ENCODE peak calls at places on chromosomes 12 and 14, in four cellular contexts. One of them, this sample, is unnamed.

GRCh38 chr12:58532855-58533608 is 387.3 kb downstream of the LRIG3 start:
- DNase-seq in mesothelial cell of epicardium: no peak
- DNase-seq in left lung: no peak
- DNase-seq in KG1: no peak
- DNase-seq in this sample: no peak

GRCh38 chr12:96073346-96074336 is 38.3 kb upstream of the LTA4H start:
- DNase-seq in mesothelial cell of epicardium: no peak
- DNase-seq in left lung: no peak
- DNase-seq in KG1: no peak
- DNase-seq in this sample: no peak

GRCh38 chr14:93996130-93996695 is 888 bp upstream of the CCDC197 start:
- DNase-seq in mesothelial cell of epicardium: no peak
- DNase-seq in left lung: no peak
- DNase-seq in KG1: no peak
- DNase-seq in this sample: no peak

GRCh38 chr14:101152855-101153254 is 249.3 kb upstream of the RTL1 start:
- DNase-seq in mesothelial cell of epicardium: no peak
- DNase-seq in left lung: no peak
- DNase-seq in KG1: no peak
- DNase-seq in this sample: no peak

GRCh38 chr14:75572104-75572503 is 6.3 kb upstream of the FLVCR2 start:
- DNase-seq in mesothelial cell of epicardium: no peak
- DNase-seq in left lung: no peak
- DNase-seq in KG1: no peak
- DNase-seq in this sample: no peak

GRCh38 chr12:132517740-132518100 is 27.8 kb downstream of the FBRSL1 start:
- DNase-seq in mesothelial cell of epicardium: no peak
- DNase-seq in left lung: no peak
- DNase-seq in KG1: no peak
- DNase-seq in this sample: no peak

GRCh38 chr12:6627598-6627997 is 8.2 kb downstream of the LPAR5 start:
- DNase-seq in mesothelial cell of epicardium: no peak
- DNase-seq in left lung: no peak
- DNase-seq in KG1: no peak
- DNase-seq in this sample: no peak

GRCh38 chr12:32509328-32510122 is 110.2 kb downstream of the FGD4 start:
- DNase-seq in mesothelial cell of epicardium: no peak
- DNase-seq in left lung: no peak
- DNase-seq in KG1: no peak
- DNase-seq in this sample: no peak